ENCODE peak calls at places on chromosomes 6 and 20, in five cellular contexts. B is pancreas, U is GM23248, R is heart left ventricle, Y is right atrium auricular region. F is an unnamed sample.

GRCh38 chr6:157164972-157165371 is 158.3 kb downstream of the TMEM242 start:
- DNase-seq in B (no peak), U (peak; percentile 22), R (no peak), Y (no peak), F (no peak)

GRCh38 chr20:44051661-44052000 is 135.4 kb downstream of the JPH2 start:
- DNase-seq in B (no peak), U (no peak), R (no peak), Y (peak; percentile 28), F (peak; percentile 35)

GRCh38 chr6:14292119-14292518 is 174.5 kb downstream of the CD83 start:
- DNase-seq in B (no peak), U (no peak), R (no peak), Y (no peak), F (no peak)

GRCh38 chr6:43509142-43509983 is 783 bp downstream of the LRRC73 start:
- DNase-seq in B (peak; percentile 79), U (peak; percentile 53), R (no peak), Y (no peak), F (no peak)

GRCh38 chr6:40176117-40176516 is 241.9 kb upstream of the MOCS1 start:
- DNase-seq in B (no peak), U (no peak), R (no peak), Y (no peak), F (no peak)

GRCh38 chr6:25485820-25486559 is 166.0 kb upstream of the SCGN start:
- DNase-seq in B (peak; percentile 62), U (peak; percentile 12), R (peak; percentile 87), Y (peak; percentile 73), F (no peak)

GRCh38 chr6:125271486-125272159 is 30.1 kb downstream of the HDDC2 start:
- DNase-seq in B (no peak), U (peak; percentile 14), R (no peak), Y (no peak), F (no peak)

GRCh38 chr20:14288341-14289330 is 48.8 kb downstream of the FLRT3 start:
- DNase-seq in B (no peak), U (peak; percentile 87), R (no peak), Y (no peak), F (no peak)

GRCh38 chr6:130993292-130993765 is 69.7 kb downstream of the EPB41L2 start:
- DNase-seq in B (peak; percentile 59), U (no peak), R (no peak), Y (no peak), F (no peak)

GRCh38 chr6:45812937-45813336 is 202.7 kb downstream of the CLIC5 start:
- DNase-seq in B (no peak), U (no peak), R (peak; percentile 35), Y (no peak), F (no peak)

GRCh38 chr6:170045981-170046667 is 244.8 kb downstream of the DLL1 start:
- DNase-seq in B (peak; percentile 46), U (no peak), R (no peak), Y (no peak), F (peak; percentile 21)

GRCh38 chr20:36720510-36720909 is 25.4 kb downstream of the NDRG3 start:
- DNase-seq in B (no peak), U (peak; percentile 32), R (no peak), Y (no peak), F (no peak)

GRCh38 chr20:18360601-18361000 is 72.3 kb downstream of the ZNF133 start:
- DNase-seq in B (no peak), U (no peak), R (no peak), Y (no peak), F (no peak)

GRCh38 chr6:157314705-157315321 is 8.5 kb downstream of the TMEM242 start:
- DNase-seq in B (no peak), U (peak; percentile 84), R (no peak), Y (no peak), F (no peak)

GRCh38 chr6:81126150-81126549 is 626.3 kb downstream of the TENT5A start:
- DNase-seq in B (no peak), U (peak; percentile 39), R (no peak), Y (no peak), F (no peak)

GRCh38 chr6:15036690-15037245 is 209.1 kb upstream of the JARID2 start:
- DNase-seq in B (peak; percentile 73), U (no peak), R (peak; percentile 91), Y (peak; percentile 76), F (no peak)

GRCh38 chr6:17418281-17419188 is 25.1 kb downstream of the CAP2 start:
- DNase-seq in B (no peak), U (peak; percentile 76), R (no peak), Y (no peak), F (no peak)

GRCh38 chr6:63502165-63502564 is 70.1 kb upstream of the LOC128125822 start:
- DNase-seq in B (no peak), U (no peak), R (no peak), Y (no peak), F (no peak)
- H3K27ac ChIP-seq in B (no peak overlapping the region), U (no peak overlapping the region), R (no peak overlapping the region), Y (no peak overlapping the region), F (no peak overlapping the region)

GRCh38 chr20:37913563-37914366 is 10.8 kb downstream of the VSTM2L start:
- DNase-seq in B (no peak), U (no peak), R (no peak), Y (no peak), F (no peak)

GRCh38 chr20:37911262-37911661 is 8.3 kb downstream of the VSTM2L start:
- DNase-seq in B (no peak), U (no peak), R (no peak), Y (no peak), F (no peak)

GRCh38 chr20:37912874-37913273 is 9.9 kb downstream of the VSTM2L start:
- DNase-seq in B (no peak), U (no peak), R (no peak), Y (no peak), F (no peak)

GRCh38 chr20:37914367-37914671 is 11.4 kb downstream of the VSTM2L start:
- DNase-seq in B (no peak), U (no peak), R (no peak), Y (no peak), F (no peak)

GRCh38 chr20:37911838-37912273 is 8.9 kb downstream of the VSTM2L start:
- DNase-seq in B (no peak), U (peak; percentile 79), R (peak; percentile 78), Y (no peak), F (no peak)
- H3K4me1 ChIP-seq in B (no peaks in the 10 kb centered on the region), U (peaks cover 22% of the 10 kb centered on the region), R (peaks cover 4% of the 10 kb centered on the region), Y (no peaks in the 10 kb centered on the region), F (no peaks in the 10 kb centered on the region)

GRCh38 chr6:44671333-44671732 is 283.8 kb downstream of the CDC5L start:
- DNase-seq in B (no peak), U (no peak), R (no peak), Y (no peak), F (no peak)
- H3K27me3 ChIP-seq in B (no peaks in the 10 kb centered on the region), U (no peaks in the 10 kb centered on the region), R (peaks cover 11% of the 10 kb centered on the region), Y (no peaks in the 10 kb centered on the region), F (no peaks in the 10 kb centered on the region)

GRCh38 chr20:478949-479429 is 16.7 kb upstream of the TBC1D20 start:
- DNase-seq in B (no peak), U (peak; percentile 74), R (no peak), Y (no peak), F (no peak)
- H3K27ac ChIP-seq in B (no peak overlapping the region), U (peak overlapping the region; percentile 48), R (no peak overlapping the region), Y (no peak overlapping the region), F (no peak overlapping the region)

DNA sequence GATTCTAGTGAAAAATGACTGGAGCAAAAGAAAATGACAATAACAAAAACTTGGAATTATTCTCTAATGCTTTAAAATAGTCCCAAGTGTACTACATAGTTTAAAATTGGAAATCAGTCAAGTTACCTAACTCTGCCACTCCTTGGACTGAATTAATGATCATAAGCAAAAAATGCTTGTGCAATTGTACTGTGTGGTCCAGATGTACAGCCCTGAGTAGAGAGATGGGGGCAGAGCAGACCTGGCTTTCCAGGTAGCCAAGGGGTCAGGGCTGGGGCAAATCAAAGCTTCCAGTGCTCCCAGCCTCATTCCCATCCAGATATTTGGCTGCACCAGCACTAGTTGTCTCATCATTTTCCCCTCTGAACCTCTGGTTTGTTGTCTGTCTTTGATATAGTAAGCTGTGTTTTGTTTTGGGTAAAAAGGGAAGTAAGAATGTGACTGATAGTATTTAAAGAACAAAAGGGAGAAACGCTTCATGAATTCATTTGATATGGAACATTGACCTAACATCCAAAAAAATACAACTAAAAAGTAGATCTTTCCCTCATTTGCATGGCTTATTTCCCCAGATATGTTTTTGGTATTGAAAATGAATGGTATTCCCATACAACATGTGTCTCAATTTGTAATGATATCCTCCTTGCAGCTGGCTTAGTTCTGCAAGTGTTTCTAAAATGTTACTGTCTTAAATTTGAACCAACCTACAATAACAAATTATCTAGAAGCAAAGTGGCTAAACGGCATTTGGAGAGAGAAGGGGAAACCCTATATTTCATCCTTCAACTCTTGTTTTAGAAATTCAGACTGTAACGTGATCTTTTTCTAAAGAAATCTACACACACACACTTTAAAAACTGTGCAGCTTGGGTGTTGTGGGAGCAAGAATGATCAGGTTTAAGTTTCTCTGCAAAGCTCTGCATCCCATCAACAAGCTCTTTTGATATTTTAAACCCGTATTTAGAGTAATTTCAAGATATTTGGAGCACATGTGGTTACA is 152.7 kb downstream of the SOBP start:
- DNase-seq in B (no peak), U (no peak), R (no peak), Y (no peak), F (no peak)
- H3K4me1 ChIP-seq in B (no peaks in the 10 kb centered on the region), U (peaks cover 13% of the 10 kb centered on the region), R (peaks cover 34% of the 10 kb centered on the region), Y (no peaks in the 10 kb centered on the region), F (peaks cover 8% of the 10 kb centered on the region)

GRCh38 chr6:39065561-39065960 is 17.0 kb downstream of the GLP1R start:
- DNase-seq in B (no peak), U (no peak), R (no peak), Y (no peak), F (no peak)
- H3K27me3 ChIP-seq in B (no peaks in the 10 kb centered on the region), U (peaks cover 15% of the 10 kb centered on the region), R (no peaks in the 10 kb centered on the region), Y (no peaks in the 10 kb centered on the region), F (no peaks in the 10 kb centered on the region)

F was measured in tibial artery.